ENCODE peak calls at places on chromosome 11, in eight cellular contexts. P, W, K, I, R, N, X and T are unnamed samples.
A peak's percentile ranks its signal among the peaks of the same experiment; 100 is the strongest.

GRCh38 chr11:108538022-108538424 is 39.8 kb upstream of the POGLUT3 start:
- DNase-seq in P (no peak), N (no peak), K (no peak), W (no peak), X (no peak), R (no peak), I (no peak), T (no peak)

GRCh38 chr11:71367756-71368155 is 80.4 kb downstream of the DHCR7 start:
- DNase-seq in K (no peak), R (no peak), P (no peak), I (no peak), X (no peak), W (no peak), N (no peak), T (no peak)

GRCh38 chr11:8092587-8093424 is 11.8 kb downstream of the TUB start:
- DNase-seq in X (peak; percentile 77), I (peak; percentile 70), K (peak; percentile 78), R (peak; percentile 77), N (peak; percentile 85), P (peak; percentile 66), W (no peak), T (peak; percentile 64)

GRCh38 chr11:120546312-120547205 is 35.0 kb downstream of the GRIK4 start:
- DNase-seq in W (peak; percentile 94), N (no peak), K (peak; percentile 95), P (peak; percentile 98), I (no peak), X (peak; percentile 88), R (no peak), T (peak; percentile 88)

GRCh38 chr11:77130763-77131513 is 2.9 kb downstream of the MYO7A start:
- DNase-seq in I (no peak), K (peak; percentile 60), X (peak; percentile 72), W (no peak), R (peak; percentile 63), N (no peak), P (peak; percentile 27), T (no peak)

GRCh38 chr11:36454991-36455611 is 55.0 kb downstream of the TRAF6 start:
- DNase-seq in R (peak; percentile 26), N (no peak), W (no peak), K (no peak), I (no peak), P (no peak), X (no peak), T (no peak)

GRCh38 chr11:107591446-107592236 is 694 bp downstream of the ELMOD1 start:
- DNase-seq in K (peak; percentile 22), X (no peak), N (peak; percentile 10), R (no peak), P (no peak), I (no peak), W (no peak), T (no peak)

GRCh38 chr11:128903248-128904041 is 12.3 kb downstream of the KCNJ5 start:
- DNase-seq in W (no peak), K (no peak), I (no peak), X (no peak), N (no peak), P (peak; percentile 59), R (no peak), T (peak; percentile 64)

GRCh38 chr11:69119170-69119569 is 36.6 kb upstream of the SMIM38 start:
- DNase-seq in K (no peak), I (no peak), X (no peak), P (no peak), N (no peak), W (no peak), R (no peak), T (no peak)

DNA sequence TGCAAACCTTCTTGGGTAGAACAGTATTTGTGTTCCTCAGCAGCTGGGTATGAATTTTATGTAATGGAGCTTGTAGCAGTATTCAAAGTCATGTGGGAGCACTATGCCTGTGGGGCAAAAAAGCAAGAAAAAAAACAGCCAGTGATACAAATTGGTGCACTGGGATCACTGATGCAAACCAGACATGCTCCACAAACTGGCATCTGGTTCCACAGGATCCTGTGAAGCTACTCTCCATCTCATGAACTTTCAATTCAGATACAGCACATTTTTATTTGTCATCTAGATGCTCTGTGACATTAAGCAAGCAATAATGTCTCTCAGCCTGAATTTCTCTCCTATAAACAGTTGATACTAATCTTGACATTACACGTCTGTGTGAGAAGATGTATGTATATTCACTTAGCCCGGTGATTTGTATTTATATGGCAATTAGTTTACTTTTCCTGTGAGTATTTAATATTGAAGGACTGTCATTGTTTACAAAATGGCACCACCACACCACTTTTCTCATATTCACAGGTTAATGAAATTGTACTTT is 208.5 kb upstream of the GRIA4 start:
- DNase-seq in P (no peak), X (no peak), K (no peak), N (no peak), I (no peak), R (no peak), W (no peak), T (no peak)
- TF ChIP-seq CTCF in P (no peak), X (no peak), K (no peak), N (no peak), I (no peak), R (no peak), W (no peak), T (no peak)

DNA sequence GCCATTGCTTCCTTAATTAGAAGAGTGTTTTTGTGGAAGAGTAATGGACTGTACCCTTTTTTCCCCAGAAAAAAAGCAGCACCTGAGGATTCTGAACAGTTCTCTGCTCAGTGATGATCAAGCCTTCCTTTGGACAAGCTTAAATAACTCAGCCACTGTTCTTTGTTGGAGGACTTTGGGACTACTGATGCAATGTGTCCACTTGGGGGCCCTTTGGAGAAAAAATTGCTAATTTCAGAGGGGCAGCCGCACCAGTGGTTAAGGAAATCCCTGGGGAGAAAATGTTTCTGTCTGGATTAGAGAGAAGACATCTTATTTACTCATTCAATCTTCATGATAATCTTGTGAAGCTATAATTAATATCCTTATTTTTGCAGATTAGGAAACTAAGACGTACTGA is 5.3 kb upstream of the KMT2A start:
- DNase-seq in K (no peak), I (no peak), R (no peak), X (no peak), N (no peak), W (no peak), P (no peak), T (no peak)
- TF ChIP-seq CTCF in K (no peak), I (peak; percentile 39), R (no peak), X (no peak), N (no peak), W (no peak), P (no peak), T (no peak)

GRCh38 chr11:111762981-111763643 is 3.1 kb downstream of the PPP2R1B start:
- DNase-seq in N (no peak), I (no peak), P (peak; percentile 20), K (peak; percentile 27), X (peak; percentile 44), R (no peak), W (no peak), T (no peak)
- TF ChIP-seq CTCF in N (no peak), I (peak; percentile 57), P (peak; percentile 8), K (peak; percentile 16), X (peak; percentile 31), R (no peak), W (peak; percentile 30), T (no peak)

GRCh38 chr11:116454020-116454645 is 318.7 kb downstream of the BUD13 start:
- DNase-seq in K (peak; percentile 26), W (no peak), R (peak; percentile 25), P (peak; percentile 27), N (peak; percentile 8), I (peak; percentile 41), X (peak; percentile 63), T (no peak)
- TF ChIP-seq CTCF in K (peak; percentile 50), W (peak; percentile 51), R (peak; percentile 64), P (peak; percentile 50), N (peak; percentile 27), I (peak; percentile 77), X (peak; percentile 72), T (no peak)

GRCh38 chr11:94068764-94069163 is 47.6 kb downstream of the HEPHL1 start:
- DNase-seq in P (no peak), K (peak; percentile 14), X (no peak), W (no peak), R (no peak), N (no peak), I (no peak), T (peak; percentile 34)
- TF ChIP-seq CTCF in P (no peak), K (no peak), X (no peak), W (no peak), R (no peak), N (no peak), I (no peak), T (no peak)

GRCh38 chr11:23875407-23875950 is 621.4 kb upstream of the LUZP2 start:
- DNase-seq in K (no peak), X (no peak), P (peak; percentile 81), I (no peak), W (no peak), R (no peak), N (no peak), T (no peak)
- TF ChIP-seq CTCF in K (no peak), X (no peak), P (no peak), I (no peak), W (no peak), R (no peak), N (no peak), T (no peak)